ENCODE peak calls at places on chromosomes 4 and X, in nine cellular contexts. R is spleen; A is tibial nerve; N is colonic mucosa; S is CD8-positive, alpha-beta memory T cell; P is cardiac muscle cell; X is Panc1; J is aorta; U is HAP-1. Y is an unnamed sample. For H3K4me1 and H3K9me3, the result is how much of the 10 kb centered on the place peaks cover.

GRCh38 chrX:78333521-78333920 is 6.1 kb upstream of the CYSLTR1 start:
- DNase-seq in R (no peak), A (no peak), N (no peak), S (peak), P (no peak), X (no peak), J (no peak), U (no peak), Y (no peak)

GRCh38 chrX:69163936-69164741 is 1.1 kb downstream of the PJA1 start:
- DNase-seq in R (peak), A (peak), N (peak), S (peak), P (no peak), X (no peak), J (no peak), U (peak), Y (no peak)

GRCh38 chr4:81685105-81685504 is 213.4 kb upstream of the RASGEF1B start:
- DNase-seq in R (no peak), A (no peak), N (no peak), S (no peak), P (no peak), X (no peak), J (no peak), U (no peak), Y (no peak)

GRCh38 chr4:68683034-68683433 is 12.6 kb upstream of the UGT2B15 start:
- DNase-seq in R (no peak), A (no peak), N (no peak), S (no peak), P (no peak), X (no peak), J (no peak), U (no peak), Y (no peak)

GRCh38 chrX:276588-277171 is 4.5 kb upstream of the PLCXD1 start:
- DNase-seq in R (peak), A (no peak), N (peak), S (no peak), P (no peak), X (no peak), J (peak), U (peak), Y (no peak)

GRCh38 chrX:78104447-78105176 is 564 bp downstream of the PGK1 start:
- DNase-seq in R (peak), A (peak), N (peak), S (peak), P (peak), X (no peak), J (peak), U (peak), Y (peak)

GRCh38 chrX:2592279-2592678 is 91.5 kb upstream of the DHRSX start:
- DNase-seq in R (no peak), A (no peak), N (no peak), S (no peak), P (no peak), X (no peak), J (no peak), U (no peak), Y (no peak)

GRCh38 chr4:169174247-169174646 is 96.5 kb downstream of the SH3RF1 start:
- DNase-seq in R (no peak), A (no peak), N (no peak), S (no peak), P (no peak), X (no peak), J (no peak), U (no peak), Y (no peak)

GRCh38 chr4:107408968-107409367 is 311.1 kb downstream of the PAPSS1 start:
- DNase-seq in R (no peak), A (no peak), N (no peak), S (no peak), P (no peak), X (no peak), J (no peak), U (no peak), Y (no peak)

GRCh38 chr4:89915151-89915550 is 20.5 kb downstream of the MMRN1 start:
- DNase-seq in R (no peak), A (no peak), N (no peak), S (no peak), P (no peak), X (no peak), J (no peak), U (no peak), Y (no peak)

GRCh38 chr4:26140150-26140898 is 180.5 kb upstream of the RBPJ start:
- DNase-seq in R (no peak), A (peak), N (no peak), S (no peak), P (no peak), X (no peak), J (no peak), U (peak), Y (no peak)

GRCh38 chr4:13980317-13980716 is 352.8 kb upstream of the BOD1L1 start:
- DNase-seq in R (no peak), A (no peak), N (no peak), S (no peak), P (no peak), X (no peak), J (no peak), U (no peak), Y (no peak)

GRCh38 chr4:152535236-152535902 is 523 bp downstream of the FBXW7 start:
- DNase-seq in R (no peak), A (no peak), N (peak), S (no peak), P (no peak), X (no peak), J (peak), U (no peak), Y (no peak)

GRCh38 chr4:8435656-8436121 is 4.8 kb downstream of the ACOX3 start:
- DNase-seq in R (no peak), A (no peak), N (no peak), S (peak), P (peak), X (no peak), J (no peak), U (no peak), Y (peak)

GRCh38 chr4:126251169-126251568 is 936.4 kb downstream of the FAT4 start:
- DNase-seq in R (no peak), A (no peak), N (no peak), S (no peak), P (no peak), X (no peak), J (no peak), U (no peak), Y (no peak)

GRCh38 chrX:136589966-136590365 is 58.0 kb downstream of the VGLL1 start:
- DNase-seq in R (no peak), A (no peak), N (no peak), S (no peak), P (no peak), X (no peak), J (no peak), U (no peak), Y (no peak)

GRCh38 chr4:101790521-101791188 is at the start of gene BANK1:
- DNase-seq in R (peak), A (peak), N (peak), S (peak), P (peak), X (peak), J (peak), U (peak), Y (peak)

GRCh38 chr4:133759428-133759827 is 442.2 kb downstream of the PABPC4L start:
- DNase-seq in R (no peak), A (no peak), N (no peak), S (no peak), P (no peak), X (no peak), J (no peak), U (no peak), Y (no peak)

GRCh38 chr4:141730805-141731204 is 94.4 kb downstream of the IL15 start:
- DNase-seq in R (no peak), A (no peak), N (no peak), S (no peak), P (no peak), X (no peak), J (no peak), U (no peak), Y (no peak)

GRCh38 chr4:71494539-71494938 is 155.7 kb downstream of the SLC4A4 start:
- DNase-seq in R (no peak), A (no peak), N (no peak), S (no peak), P (no peak), X (no peak), J (no peak), U (no peak), Y (no peak)

GRCh38 chrX:150692837-150693781 is at the start of gene MTMR1:
- DNase-seq in R (peak), A (no peak), N (peak), S (peak), P (peak), X (no peak), J (peak), U (peak), Y (no peak)
- H3K4me3 ChIP-seq in R (peak), A (peak), N (peak), S (peak), P (peak), X (peak), J (peak), U (peak), Y (peak)

DNA sequence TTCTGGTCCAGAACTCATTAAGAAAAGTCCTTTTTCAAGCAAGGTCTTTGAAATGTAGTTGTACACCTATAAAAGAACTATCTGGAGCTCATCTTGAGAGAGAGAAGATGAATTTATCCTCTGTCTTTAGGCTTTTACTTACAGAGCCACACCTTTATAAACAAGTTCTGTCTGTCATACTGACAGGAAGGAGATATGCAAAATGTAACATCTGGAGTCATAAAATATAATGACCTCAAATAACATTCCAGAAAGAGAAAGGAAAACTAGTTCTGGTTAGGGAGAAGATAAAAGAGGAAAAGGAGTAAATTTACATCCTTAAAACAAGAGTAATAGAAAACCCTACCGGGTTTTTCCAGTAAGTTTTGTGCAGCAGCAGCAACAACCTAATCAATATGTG is 1.3 kb downstream of the INPP4B start:
- DNase-seq in R (no peak), A (no peak), N (no peak), S (no peak), P (no peak), X (no peak), J (no peak), U (no peak), Y (no peak)
- H3K4me1 ChIP-seq in R (under half), A (under half), N (under half), S (under half), P (under half), X (under half), J (under half), U (under half), Y (under half)

DNA sequence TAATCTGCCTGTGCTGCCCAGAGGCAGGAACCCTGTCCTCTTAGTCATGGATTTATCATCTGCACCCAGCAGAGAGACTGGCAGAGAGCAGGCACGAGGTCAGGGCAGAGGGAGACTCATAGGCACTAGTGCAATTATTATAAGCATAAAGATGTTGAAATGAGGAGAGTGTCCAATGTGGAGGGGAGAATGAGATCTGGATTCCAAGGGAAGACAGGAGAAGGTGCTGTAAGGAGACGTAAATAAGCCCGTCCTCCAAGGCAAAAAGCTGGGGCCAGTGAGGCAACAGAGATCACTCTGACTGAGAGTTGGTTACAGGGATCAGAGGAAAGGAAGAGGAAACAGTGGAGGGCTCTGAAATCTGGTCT is 406.2 kb downstream of the MAPK10 start:
- DNase-seq in R (no peak), A (no peak), N (no peak), S (no peak), P (no peak), X (peak), J (no peak), U (no peak), Y (no peak)
- H3K9me3 ChIP-seq in R (under half), A (under half), N (under half), S (under half), P (under half), X (under half), J (under half), U (under half), Y (under half)

GRCh38 chrX:129777218-129777768 is 2.5 kb upstream of the SASH3 start:
- DNase-seq in R (peak), A (no peak), N (peak), S (peak), P (no peak), X (no peak), J (no peak), U (no peak), Y (peak)
- H3K4me3 ChIP-seq in R (no peak), A (no peak), N (no peak), S (peak), P (no peak), X (no peak), J (no peak), U (no peak), Y (no peak)

DNA sequence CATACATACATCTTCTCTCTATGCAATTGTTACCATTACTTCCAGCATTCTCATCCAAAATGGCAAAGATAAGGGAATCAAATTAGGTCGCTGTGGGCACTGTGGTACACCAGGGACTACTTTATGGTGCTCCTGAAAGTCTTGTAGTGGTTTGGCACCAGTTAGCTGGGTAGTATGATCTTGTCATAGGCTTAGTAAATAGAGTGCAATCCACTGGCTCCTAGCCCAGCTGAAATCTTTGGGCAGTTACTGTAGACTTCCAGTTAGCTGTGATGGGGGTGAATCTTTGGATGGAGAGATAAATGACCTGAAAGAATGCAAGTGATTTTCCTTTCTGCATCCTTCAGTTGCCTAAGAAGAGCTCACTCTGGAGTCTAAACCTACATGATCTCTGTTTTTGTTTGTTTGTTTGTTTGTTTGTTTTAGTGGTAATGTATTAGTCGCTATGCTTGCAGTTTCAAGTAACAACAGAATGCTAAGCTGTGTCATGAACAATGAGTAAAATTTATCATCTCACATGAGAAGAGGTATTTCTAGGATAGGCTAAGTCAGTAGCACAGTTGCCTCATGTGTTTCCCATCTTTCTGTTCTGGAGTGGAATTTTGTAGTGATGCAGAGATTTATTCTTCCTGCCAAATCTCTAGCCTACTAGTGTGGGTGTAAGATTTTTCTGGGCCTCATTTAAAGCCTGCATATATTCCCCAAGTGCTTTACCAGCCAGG is 24.2 kb downstream of the HERC3 start:
- DNase-seq in R (no peak), A (no peak), N (no peak), S (no peak), P (no peak), X (peak), J (no peak), U (no peak), Y (no peak)
- H3K4me1 ChIP-seq in R (under half), A (half or more), N (under half), S (under half), P (under half), X (under half), J (under half), U (under half), Y (under half)

DNA sequence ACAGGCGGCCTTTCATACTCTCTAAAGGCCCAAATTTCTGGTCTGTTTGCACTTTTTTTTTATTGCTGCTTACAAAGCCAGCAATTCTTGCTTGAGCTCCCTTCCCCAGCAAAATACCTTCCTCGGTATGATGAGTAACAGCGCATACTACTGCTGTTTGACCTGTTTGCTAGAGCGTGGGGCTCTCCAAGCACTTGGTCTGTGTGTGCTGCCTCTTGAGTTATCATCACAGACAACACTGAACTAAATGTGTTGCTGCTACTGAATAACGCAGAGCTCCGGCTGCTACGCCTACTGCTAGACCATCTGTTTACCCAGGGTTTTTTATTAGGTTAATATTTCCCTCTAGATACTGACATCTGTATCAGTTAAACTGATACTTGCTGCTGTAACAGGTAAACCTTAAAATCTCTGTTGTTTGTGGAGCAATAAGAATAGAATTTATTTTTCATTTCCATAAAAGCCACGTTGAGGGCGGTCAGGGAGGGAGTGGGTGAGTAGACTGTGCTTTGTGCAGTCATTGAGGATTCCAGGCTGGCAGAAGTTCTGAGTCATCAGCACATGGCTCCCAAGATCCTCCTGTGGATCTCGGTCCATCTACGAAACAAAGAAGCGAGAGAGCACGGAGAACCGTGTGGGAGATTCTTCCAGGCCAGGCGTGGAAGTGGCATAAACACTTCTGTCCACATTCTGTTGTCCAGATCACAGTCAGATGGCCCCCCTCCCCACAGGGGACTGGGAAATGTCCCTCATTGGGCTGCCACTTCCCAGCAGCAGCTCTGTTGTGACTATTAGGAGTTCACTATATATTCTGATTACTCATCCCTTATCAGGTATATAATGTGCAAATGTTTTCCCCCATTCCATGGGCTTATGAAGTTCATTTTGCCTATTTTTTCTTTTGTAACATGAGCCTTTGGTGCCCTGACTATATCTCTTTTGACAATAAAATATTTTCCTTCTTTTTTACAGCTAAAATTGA is 14.0 kb downstream of the GRK4 start:
- DNase-seq in R (no peak), A (no peak), N (no peak), S (no peak), P (peak), X (no peak), J (no peak), U (no peak), Y (no peak)
- H3K9me3 ChIP-seq in R (under half), A (under half), N (under half), S (under half), P (under half), X (under half), J (under half), U (under half), Y (under half)

DNA sequence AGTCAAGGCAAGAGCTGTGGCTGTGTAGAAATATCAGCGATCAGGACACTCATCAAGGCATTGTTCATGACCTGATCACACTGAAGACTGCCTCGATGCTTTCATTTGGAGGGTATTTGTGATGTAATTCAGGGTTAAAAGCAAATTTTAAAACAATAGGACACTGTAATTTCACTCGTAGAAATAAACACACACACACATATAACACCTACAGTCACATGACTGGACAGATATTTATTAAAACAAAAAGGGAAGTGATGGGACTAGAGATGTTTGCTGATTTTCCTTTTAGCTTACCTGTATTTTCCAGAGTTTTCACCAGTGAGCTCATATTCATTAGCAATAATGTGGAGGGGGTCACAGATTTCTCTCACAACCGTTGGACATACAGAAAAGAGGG is 51.1 kb upstream of the KDR start:
- DNase-seq in R (no peak), A (no peak), N (no peak), S (no peak), P (no peak), X (no peak), J (no peak), U (no peak), Y (no peak)
- H3K4me3 ChIP-seq in R (no peak), A (no peak), N (no peak), S (no peak), P (no peak), X (no peak), J (no peak), U (no peak), Y (no peak)

Y was measured in lung.